ENCODE peak calls at places on chromosomes 16 and 17, in seven cellular contexts. Z, P, T, V, Q, G and F are unnamed samples.

GRCh38 chr16:57966986-57967385 is 3.9 kb downstream of the CNGB1 start:
- DNase-seq in Z (no peak), P (no peak), T (no peak), V (no peak), Q (no peak), G (no peak), F (no peak)

GRCh38 chr17:36935681-36936454 is 1.4 kb upstream of the LHX1 start:
- DNase-seq in Z (peak), P (no peak), T (no peak), V (peak), Q (no peak), G (no peak), F (no peak)

GRCh38 chr17:78822552-78822951 is 18.1 kb downstream of the USP36 start:
- DNase-seq in Z (no peak), P (no peak), T (no peak), V (no peak), Q (peak), G (peak), F (no peak)

GRCh38 chr17:62986549-62986948 is 20.5 kb downstream of the TANC2 start:
- DNase-seq in Z (no peak), P (no peak), T (no peak), V (no peak), Q (no peak), G (no peak), F (no peak)

GRCh38 chr16:963913-964695 is 6.7 kb downstream of the LMF1 start:
- DNase-seq in Z (no peak), P (no peak), T (no peak), V (no peak), Q (no peak), G (no peak), F (no peak)

GRCh38 chr16:78742501-78743283 is 643.2 kb downstream of the WWOX start:
- DNase-seq in Z (no peak), P (no peak), T (no peak), V (no peak), Q (no peak), G (no peak), F (no peak)

GRCh38 chr17:64658931-64659330 is 3.2 kb downstream of the SMURF2 start:
- DNase-seq in Z (no peak), P (no peak), T (no peak), V (no peak), Q (no peak), G (peak), F (no peak)

GRCh38 chr17:61139219-61139618 is 260.4 kb upstream of the TBX2 start:
- DNase-seq in Z (peak), P (no peak), T (no peak), V (no peak), Q (no peak), G (peak), F (no peak)

GRCh38 chr17:5049314-5049819 is 14.1 kb upstream of the SLC52A1 start:
- DNase-seq in Z (no peak), P (no peak), T (no peak), V (no peak), Q (no peak), G (no peak), F (no peak)

GRCh38 chr17:57097832-57098421 is 12.9 kb downstream of the AKAP1 start:
- DNase-seq in Z (no peak), P (peak), T (peak), V (peak), Q (no peak), G (peak), F (no peak)

GRCh38 chr17:47649972-47650524 is 329 bp downstream of the KPNB1 start:
- DNase-seq in Z (no peak), P (no peak), T (peak), V (no peak), Q (no peak), G (no peak), F (no peak)

GRCh38 chr16:69190046-69190588 is 3.2 kb downstream of the SNTB2 start:
- DNase-seq in Z (no peak), P (no peak), T (no peak), V (no peak), Q (no peak), G (no peak), F (no peak)

GRCh38 chr16:31198207-31198882 is 4.2 kb downstream of the PYCARD start:
- DNase-seq in Z (no peak), P (no peak), T (no peak), V (no peak), Q (no peak), G (no peak), F (no peak)

GRCh38 chr17:62706598-62707424 is 79.3 kb downstream of the MRC2 start:
- DNase-seq in Z (no peak), P (no peak), T (no peak), V (no peak), Q (no peak), G (no peak), F (no peak)

GRCh38 chr16:77431131-77431670 is 3.6 kb downstream of the ADAMTS18 start:
- DNase-seq in Z (no peak), P (no peak), T (no peak), V (peak), Q (no peak), G (no peak), F (no peak)

GRCh38 chr17:16980813-16981731 is 9.2 kb upstream of the TNFRSF13B start:
- DNase-seq in Z (no peak), P (peak), T (peak), V (no peak), Q (no peak), G (peak), F (peak)

GRCh38 chr17:38702900-38703741 is 2.0 kb upstream of the MLLT6 start:
- DNase-seq in Z (peak), P (no peak), T (peak), V (no peak), Q (no peak), G (no peak), F (no peak)

GRCh38 chr17:17809527-17810373 is 27.0 kb downstream of the SREBF1 start:
- DNase-seq in Z (no peak), P (no peak), T (no peak), V (peak), Q (no peak), G (no peak), F (no peak)

GRCh38 chr16:17972460-17972943 is 364.0 kb downstream of the NPIPA8 start:
- DNase-seq in Z (no peak), P (no peak), T (no peak), V (no peak), Q (no peak), G (no peak), F (no peak)

GRCh38 chr17:8927395-8927794 is 38.1 kb downstream of the PIK3R5 start:
- DNase-seq in Z (no peak), P (no peak), T (no peak), V (no peak), Q (no peak), G (no peak), F (no peak)

GRCh38 chr17:10803830-10804498 is at the start of gene TMEM238L:
- DNase-seq in Z (peak), P (no peak), T (no peak), V (no peak), Q (no peak), G (no peak), F (no peak)

GRCh38 chr17:44384823-44385286 is 4.6 kb downstream of the ITGA2B start:
- DNase-seq in Z (no peak), P (no peak), T (no peak), V (peak), Q (no peak), G (no peak), F (no peak)

GRCh38 chr16:66382171-66382965 is 15.9 kb downstream of the CDH5 start:
- DNase-seq in Z (no peak), P (no peak), T (no peak), V (no peak), Q (no peak), G (peak), F (no peak)

GRCh38 chr17:64162575-64162974 is 32.6 kb upstream of the ERN1 start:
- DNase-seq in Z (no peak), P (no peak), T (no peak), V (no peak), Q (no peak), G (no peak), F (no peak)

GRCh38 chr17:61833536-61834203 is 29.7 kb downstream of the BRIP1 start:
- DNase-seq in Z (peak), P (no peak), T (no peak), V (no peak), Q (no peak), G (peak), F (no peak)

GRCh38 chr17:49465352-49465751 is 29.7 kb upstream of the NGFR start:
- DNase-seq in Z (no peak), P (no peak), T (no peak), V (no peak), Q (no peak), G (no peak), F (no peak)

GRCh38 chr17:42288985-42289862 is 926 bp downstream of the STAT5A start:
- DNase-seq in Z (no peak), P (no peak), T (no peak), V (no peak), Q (no peak), G (no peak), F (no peak)

GRCh38 chr16:55280622-55281021 is 43.4 kb upstream of the IRX6 start:
- DNase-seq in Z (no peak), P (peak), T (peak), V (no peak), Q (no peak), G (no peak), F (no peak)

GRCh38 chr17:9922012-9922848 is 17.2 kb upstream of the RCVRN start:
- DNase-seq in Z (no peak), P (no peak), T (no peak), V (no peak), Q (no peak), G (no peak), F (no peak)

GRCh38 chr16:2841606-2842339 is 11.7 kb downstream of the ZG16B start:
- DNase-seq in Z (peak), P (no peak), T (no peak), V (no peak), Q (no peak), G (no peak), F (no peak)

GRCh38 chr17:29565643-29566472 is 979 bp downstream of the ABHD15 start:
- DNase-seq in Z (peak), P (peak), T (peak), V (peak), Q (no peak), G (no peak), F (no peak)